ENCODE peak calls at places on chromosomes 4 and X, in five cellular contexts. X is K562, J is A549, C is stomach, B is ovary. Y is an unnamed sample.
A peak's percentile ranks its signal among the peaks of the same experiment; 100 is the strongest.

GRCh38 chr4:8274772-8275241 is 5.3 kb downstream of the HTRA3 start:
- DNase-seq in X (peak; percentile 16), C (peak; percentile 53), J (no peak), B (peak; percentile 96), Y (peak; percentile 82)

GRCh38 chr4:98446499-98447375 is 185.6 kb downstream of the RAP1GDS1 start:
- DNase-seq in X (peak; percentile 18), B (no peak), C (peak; percentile 32), J (no peak), Y (no peak)

GRCh38 chr4:90546114-90546513 is 418.9 kb downstream of the CCSER1 start:
- DNase-seq in B (no peak), X (no peak), C (no peak), J (no peak), Y (no peak)

GRCh38 chr4:67886281-67886680 is 2.5 kb upstream of the TMPRSS11D start:
- DNase-seq in J (no peak), X (no peak), B (no peak), C (no peak), Y (no peak)

GRCh38 chrX:35040871-35041270 is 98.3 kb downstream of the FAM47B start:
- DNase-seq in J (no peak), X (no peak), C (no peak), B (no peak), Y (no peak)

GRCh38 chr4:185933078-185933581 is 121.1 kb upstream of the SORBS2 start:
- DNase-seq in B (no peak), X (no peak), J (no peak), C (no peak), Y (no peak)

GRCh38 chrX:43446752-43447151 is 209.3 kb upstream of the MAOA start:
- DNase-seq in X (no peak), C (no peak), B (no peak), J (no peak), Y (no peak)

GRCh38 chrX:129780441-129781105 is 824 bp downstream of the SASH3 start:
- DNase-seq in J (no peak), C (no peak), X (no peak), B (no peak), Y (no peak)

GRCh38 chr4:53591372-53591892 is at the start of gene LNX1:
- DNase-seq in C (peak; percentile 96), B (no peak), J (no peak), X (peak; percentile 65), Y (no peak)

GRCh38 chrX:133985164-133986007 is at the start of gene GPC3:
- DNase-seq in B (peak; percentile 43), J (peak; percentile 8), X (peak; percentile 24), C (peak; percentile 39), Y (no peak)

GRCh38 chr4:39814403-39815185 is 116.7 kb downstream of the UBE2K start:
- DNase-seq in X (no peak), C (no peak), B (no peak), J (peak; percentile 28), Y (no peak)

GRCh38 chr4:147547314-147548056 is 66.6 kb downstream of the EDNRA start:
- DNase-seq in J (no peak), X (no peak), B (no peak), C (no peak), Y (no peak)

GRCh38 chrX:100648601-100649417 is 4.8 kb downstream of the SRPX2 start:
- DNase-seq in B (peak; percentile 36), J (no peak), X (no peak), C (no peak), Y (no peak)

GRCh38 chr4:130600706-130601105 is 1504.8 kb downstream of the C4orf33 start:
- DNase-seq in C (no peak), B (no peak), J (no peak), X (no peak), Y (no peak)

GRCh38 chr4:184826315-184827266 is 823 bp upstream of the ACSL1 start:
- DNase-seq in B (no peak), C (peak; percentile 46), X (peak; percentile 39), J (no peak), Y (no peak)

GRCh38 chr4:13722649-13723048 is 95.1 kb upstream of the BOD1L1 start:
- DNase-seq in J (no peak), B (no peak), X (no peak), C (no peak), Y (no peak)

GRCh38 chr4:10984815-10985214 is 300.2 kb upstream of the CLNK start:
- DNase-seq in J (no peak), B (no peak), X (no peak), C (no peak), Y (no peak)

GRCh38 chr4:2301221-2301642 is 39.3 kb upstream of the MXD4 start:
- DNase-seq in B (no peak), C (peak; percentile 22), J (no peak), X (no peak), Y (no peak)

GRCh38 chrX:48514868-48515460 is 6.2 kb downstream of the PORCN start:
- DNase-seq in C (no peak), J (no peak), B (no peak), X (no peak), Y (no peak)

GRCh38 chr4:4306920-4307319 is 16.9 kb downstream of the ZBTB49 start:
- DNase-seq in J (no peak), X (no peak), B (no peak), C (no peak), Y (no peak)

GRCh38 chr4:115945026-115945425 is 831.6 kb upstream of the NDST4 start:
- DNase-seq in B (no peak), X (no peak), C (no peak), J (no peak), Y (no peak)

DNA sequence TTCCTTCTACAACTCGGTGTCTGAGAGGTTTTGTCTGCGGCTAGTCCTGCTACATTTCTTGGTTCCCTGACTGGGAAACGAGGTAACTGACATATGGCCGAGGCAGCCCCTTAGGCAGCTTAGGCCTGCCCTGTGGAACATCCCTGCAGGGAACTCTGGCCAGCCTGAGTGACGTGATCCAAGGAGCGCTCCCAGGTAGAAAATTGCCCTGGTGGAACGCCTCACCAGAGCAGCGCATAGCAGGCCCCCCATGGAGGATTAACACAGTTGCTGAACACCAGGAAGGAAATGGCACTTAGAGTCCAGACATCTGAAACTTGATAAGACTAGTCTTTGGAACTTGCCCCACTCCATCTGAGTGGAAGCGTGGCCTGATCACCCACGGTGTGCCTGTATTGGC is 837.4 kb upstream of the NDST4 start:
- DNase-seq in J (no peak), B (no peak), X (no peak), C (no peak), Y (no peak)
- TF ChIP-seq EP300 in J (no peak), B (no peak), X (no peak), C (no peak), Y (no peak)

DNA sequence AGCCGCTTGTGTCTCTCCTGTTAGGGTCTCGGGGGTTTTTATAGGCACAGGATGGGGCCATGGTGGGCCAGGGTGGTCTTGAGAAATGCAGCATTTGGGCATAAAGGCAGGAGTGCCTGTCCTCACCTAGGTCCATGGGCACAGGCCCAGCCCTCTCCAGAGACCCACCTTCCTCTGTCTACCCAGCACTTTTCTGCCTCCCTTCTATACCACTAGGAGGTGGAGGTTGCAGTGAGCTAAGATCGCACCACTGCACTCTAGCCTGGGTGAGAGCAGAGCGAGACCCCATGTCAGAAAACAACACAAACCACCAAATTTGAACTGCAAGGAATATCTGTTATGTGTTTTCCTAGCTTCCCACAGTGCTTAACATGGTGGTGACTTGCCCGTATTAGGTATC is 38.0 kb downstream of the MOB1B start:
- DNase-seq in J (no peak), C (no peak), X (no peak), B (no peak), Y (no peak)
- TF ChIP-seq CTCF in J (no peak), C (no peak), X (no peak), B (no peak), Y (no peak)

GRCh38 chr4:119046263-119046662 is 89.4 kb upstream of the MYOZ2 start:
- DNase-seq in X (no peak), C (peak; percentile 71), B (no peak), J (no peak), Y (no peak)
- H3K4me3 ChIP-seq in X (no peak overlapping the region), C (no peak overlapping the region), B (no peak overlapping the region), J (no peak overlapping the region), Y (no peak overlapping the region)

DNA sequence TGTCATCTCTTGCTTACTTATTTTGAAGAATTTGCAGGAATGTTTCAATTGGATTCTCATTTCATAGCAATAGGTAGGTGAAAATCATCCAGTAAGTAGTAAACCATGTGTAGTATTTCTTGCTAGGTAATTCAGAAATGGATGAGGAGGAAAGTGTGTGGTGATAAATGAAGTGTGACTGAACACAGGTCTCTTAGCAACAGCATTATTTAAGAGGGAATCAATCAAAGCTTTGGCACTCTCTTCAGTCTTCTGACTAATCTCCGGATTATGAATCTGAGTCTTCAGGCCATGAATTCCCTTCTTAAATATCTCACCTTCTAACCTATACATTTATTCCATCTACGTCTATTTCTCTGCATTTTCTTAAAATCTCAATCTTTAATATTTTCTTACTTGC is 55.8 kb upstream of the ARHGAP24 start:
- DNase-seq in B (no peak), X (no peak), C (no peak), J (no peak), Y (no peak)
- TF ChIP-seq EP300 in B (no peak), X (no peak), C (no peak), J (no peak), Y (no peak)

GRCh38 chr4:172596206-172596605 is 572.4 kb upstream of the GALNT7 start:
- DNase-seq in X (no peak), C (no peak), J (no peak), B (no peak), Y (no peak)
- TF ChIP-seq CTCF in X (no peak), C (no peak), J (no peak), B (no peak), Y (no peak)

GRCh38 chrX:16882188-16882587 is 12.0 kb upstream of the RBBP7 start:
- DNase-seq in X (peak; percentile 37), C (peak; percentile 51), J (no peak), B (peak; percentile 62), Y (no peak)
- H3K4me3 ChIP-seq in X (peak overlapping the region; percentile 47), C (peak overlapping the region; percentile 41), J (peak overlapping the region; percentile 50), B (peak overlapping the region; percentile 34), Y (peak overlapping the region; percentile 53)

GRCh38 chr4:76658231-76659102 is 223.4 kb downstream of the SHROOM3 start:
- DNase-seq in B (no peak), X (no peak), C (no peak), J (no peak), Y (no peak)
- TF ChIP-seq EP300 in B (no peak), X (no peak), C (no peak), J (no peak), Y (no peak)

DNA sequence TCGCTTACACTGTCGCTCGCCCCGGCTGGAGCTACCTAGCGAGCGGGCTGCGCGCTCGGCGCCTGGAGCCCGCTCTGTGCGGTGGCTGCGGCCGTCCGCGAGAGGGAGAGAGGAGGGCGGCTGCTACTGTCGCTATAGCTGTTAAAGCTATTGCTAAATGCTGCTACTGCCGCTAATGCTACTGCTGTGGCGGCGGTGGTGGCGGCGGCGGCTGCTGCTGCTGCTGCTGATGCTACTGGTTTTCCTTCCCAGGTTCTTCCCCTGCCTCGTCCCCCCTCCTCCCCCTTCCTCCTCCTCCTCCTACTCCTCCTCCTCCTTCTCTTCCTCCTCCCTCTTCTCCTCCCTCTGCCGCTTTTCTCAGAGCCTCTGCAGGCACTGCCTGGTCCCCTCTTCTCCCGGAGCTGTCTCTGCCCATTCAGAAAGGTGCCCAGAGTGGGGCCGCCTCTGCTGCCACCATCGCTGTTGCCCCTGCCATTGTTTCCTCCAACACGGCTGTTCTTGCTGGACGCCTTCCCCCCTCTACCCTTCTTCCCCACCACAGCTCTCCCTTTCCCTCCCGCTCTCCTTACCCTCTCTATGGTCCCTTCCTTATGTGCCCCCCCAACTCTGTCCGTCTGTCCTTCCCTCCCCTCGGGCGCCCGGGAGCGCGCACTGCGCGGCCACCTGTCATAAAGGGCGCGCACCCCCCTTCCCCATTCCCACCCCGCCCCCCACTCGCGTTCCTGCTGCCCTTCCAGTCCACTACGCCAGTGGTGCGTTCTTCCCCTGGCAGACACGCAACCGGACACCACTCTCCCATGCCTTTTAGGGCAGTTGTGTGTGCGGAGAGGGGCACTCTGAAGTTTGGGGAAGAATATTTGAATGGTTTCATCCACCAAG is at the start of gene NEXMIF:
- DNase-seq in B (peak; percentile 20), X (no peak), J (peak; percentile 45), C (peak; percentile 48), Y (no peak)
- TF ChIP-seq CTCF in B (no peak), X (no peak), J (no peak), C (no peak), Y (no peak)

Y was measured in tibial nerve.